ENCODE peak calls at places on chromosome 2, in five cellular contexts. Q is neuronal stem cell, B is IMR-90, U is H1, W is mesendoderm. S is an unnamed sample.

GRCh38 chr2:102423368-102423767 is 408 bp downstream of the IL18RAP start:
- DNase-seq in Q (no peak), B (no peak), U (no peak), W (no peak), S (no peak)

GRCh38 chr2:46303233-46303632 is 6.0 kb downstream of the EPAS1 start:
- DNase-seq in Q (no peak), B (no peak), U (no peak), W (no peak), S (no peak)

GRCh38 chr2:239396881-239397681 is 3.7 kb downstream of the HDAC4 start:
- DNase-seq in Q (no peak), B (no peak), U (no peak), W (peak; percentile 43), S (no peak)

GRCh38 chr2:9771481-9772017 is 71.7 kb upstream of the TAF1B start:
- DNase-seq in Q (no peak), B (peak; percentile 80), U (no peak), W (no peak), S (no peak)

GRCh38 chr2:8407332-8407731 is 274.5 kb upstream of the ID2 start:
- DNase-seq in Q (no peak), B (no peak), U (no peak), W (no peak), S (no peak)

GRCh38 chr2:49105506-49105905 is 48.8 kb downstream of the FSHR start:
- DNase-seq in Q (no peak), B (no peak), U (no peak), W (no peak), S (no peak)

GRCh38 chr2:204407209-204408070 is 137.8 kb upstream of the PARD3B start:
- DNase-seq in Q (no peak), B (peak; percentile 21), U (no peak), W (peak; percentile 58), S (no peak)

GRCh38 chr2:133025004-133025403 is 355.0 kb upstream of the LYPD1 start:
- DNase-seq in Q (no peak), B (peak; percentile 56), U (no peak), W (no peak), S (no peak)

GRCh38 chr2:223054193-223054781 is 2.3 kb downstream of the KCNE4 start:
- DNase-seq in Q (no peak), B (peak; percentile 76), U (no peak), W (no peak), S (no peak)

GRCh38 chr2:228841877-228842276 is 429.2 kb downstream of the PID1 start:
- DNase-seq in Q (no peak), B (no peak), U (no peak), W (no peak), S (no peak)

GRCh38 chr2:98761267-98761781 is 30.4 kb upstream of the MGAT4A start:
- DNase-seq in Q (no peak), B (no peak), U (no peak), W (no peak), S (no peak)

GRCh38 chr2:85132392-85132791 is 800 bp upstream of the TCF7L1 start:
- DNase-seq in Q (no peak), B (peak; percentile 39), U (no peak), W (no peak), S (no peak)

GRCh38 chr2:216583157-216583556 is 50.1 kb upstream of the IGFBP2 start:
- DNase-seq in Q (no peak), B (peak; percentile 99), U (no peak), W (no peak), S (no peak)

GRCh38 chr2:157894694-157895450 is 18.7 kb upstream of the ACVR1 start:
- DNase-seq in Q (no peak), B (peak; percentile 84), U (no peak), W (no peak), S (no peak)

GRCh38 chr2:84959045-84959493 is 11.9 kb upstream of the KCMF1 start:
- DNase-seq in Q (no peak), B (peak; percentile 90), U (no peak), W (peak; percentile 81), S (no peak)

GRCh38 chr2:236180831-236181453 is 12.8 kb upstream of the GBX2 start:
- DNase-seq in Q (peak; percentile 72), B (peak; percentile 65), U (peak; percentile 84), W (peak; percentile 84), S (peak; percentile 63)

GRCh38 chr2:1550076-1550475 is 136.8 kb downstream of the TPO start:
- DNase-seq in Q (no peak), B (no peak), U (no peak), W (no peak), S (no peak)

GRCh38 chr2:178482437-178482836 is 2.2 kb downstream of the PLEKHA3 start:
- DNase-seq in Q (no peak), B (no peak), U (no peak), W (peak; percentile 32), S (no peak)

GRCh38 chr2:199624958-199625357 is 167.2 kb upstream of the SATB2 start:
- DNase-seq in Q (no peak), B (no peak), U (no peak), W (peak; percentile 60), S (peak; percentile 58)

GRCh38 chr2:237218756-237219155 is 133.1 kb downstream of the COPS8 start:
- DNase-seq in Q (no peak), B (no peak), U (no peak), W (no peak), S (no peak)

GRCh38 chr2:3571284-3571683 is 3.8 kb upstream of the RPS7 start:
- DNase-seq in Q (no peak), B (peak; percentile 56), U (no peak), W (no peak), S (no peak)

GRCh38 chr2:182858671-182859070 is 7.8 kb downstream of the FRZB start:
- DNase-seq in Q (no peak), B (peak; percentile 26), U (no peak), W (no peak), S (no peak)

GRCh38 chr2:73112026-73112912 is 479 bp downstream of the RAB11FIP5 start:
- DNase-seq in Q (peak; percentile 44), B (peak; percentile 49), U (peak; percentile 75), W (peak; percentile 77), S (peak; percentile 57)

GRCh38 chr2:62114564-62114963 is 81.4 kb upstream of the B3GNT2 start:
- DNase-seq in Q (no peak), B (no peak), U (no peak), W (peak; percentile 45), S (peak; percentile 32)

GRCh38 chr2:62110415-62111025 is 85.4 kb upstream of the B3GNT2 start:
- DNase-seq in Q (no peak), B (peak; percentile 36), U (no peak), W (no peak), S (no peak)

GRCh38 chr2:62112192-62112591 is 83.7 kb upstream of the B3GNT2 start:
- DNase-seq in Q (no peak), B (no peak), U (no peak), W (peak; percentile 23), S (no peak)

DNA sequence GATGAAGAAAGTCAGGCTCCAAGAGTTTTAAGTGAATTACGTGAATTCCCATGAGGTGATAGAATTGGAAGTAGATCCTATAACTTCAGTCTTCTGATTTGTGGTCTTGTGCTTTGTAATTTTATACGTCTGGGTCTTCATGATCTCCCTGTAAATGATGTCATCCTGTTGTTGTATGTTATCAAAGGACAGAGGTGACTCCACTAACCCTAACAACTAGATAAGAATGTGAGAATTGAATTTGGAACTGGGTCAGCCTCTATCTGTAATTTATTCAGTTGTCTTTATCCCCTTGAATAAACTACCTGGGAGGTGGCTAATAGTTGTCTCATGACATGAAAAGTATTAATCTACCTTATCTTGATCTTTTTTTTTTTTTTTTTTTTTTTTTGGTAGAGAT is 86.4 kb upstream of the B3GNT2 start:
- DNase-seq in Q (no peak), B (no peak), U (no peak), W (peak; percentile 96), S (no peak)
- H4K8ac ChIP-seq in Q (no peak overlapping the region), B (no peak overlapping the region), U (no peak overlapping the region), W (no peak overlapping the region), S (no peak overlapping the region)

GRCh38 chr2:109322111-109322510 is 193.1 kb downstream of the SH3RF3 start:
- DNase-seq in Q (no peak), B (peak; percentile 98), U (no peak), W (no peak), S (no peak)
- H4K8ac ChIP-seq in Q (no peak overlapping the region), B (peak overlapping the region; percentile 77), U (no peak overlapping the region), W (no peak overlapping the region), S (no peak overlapping the region)

GRCh38 chr2:231642631-231643493 is 50.2 kb downstream of the TEX44 start:
- DNase-seq in Q (no peak), B (peak; percentile 94), U (no peak), W (no peak), S (peak; percentile 39)

GRCh38 chr2:231643494-231643888 is 50.8 kb downstream of the TEX44 start:
- DNase-seq in Q (no peak), B (no peak), U (no peak), W (no peak), S (no peak)

GRCh38 chr2:231644426-231644825 is 51.8 kb downstream of the TEX44 start:
- DNase-seq in Q (no peak), B (no peak), U (no peak), W (no peak), S (no peak)

GRCh38 chr2:231646471-231646870 is 53.8 kb downstream of the TEX44 start:
- DNase-seq in Q (no peak), B (no peak), U (no peak), W (peak; percentile 62), S (no peak)

DNA sequence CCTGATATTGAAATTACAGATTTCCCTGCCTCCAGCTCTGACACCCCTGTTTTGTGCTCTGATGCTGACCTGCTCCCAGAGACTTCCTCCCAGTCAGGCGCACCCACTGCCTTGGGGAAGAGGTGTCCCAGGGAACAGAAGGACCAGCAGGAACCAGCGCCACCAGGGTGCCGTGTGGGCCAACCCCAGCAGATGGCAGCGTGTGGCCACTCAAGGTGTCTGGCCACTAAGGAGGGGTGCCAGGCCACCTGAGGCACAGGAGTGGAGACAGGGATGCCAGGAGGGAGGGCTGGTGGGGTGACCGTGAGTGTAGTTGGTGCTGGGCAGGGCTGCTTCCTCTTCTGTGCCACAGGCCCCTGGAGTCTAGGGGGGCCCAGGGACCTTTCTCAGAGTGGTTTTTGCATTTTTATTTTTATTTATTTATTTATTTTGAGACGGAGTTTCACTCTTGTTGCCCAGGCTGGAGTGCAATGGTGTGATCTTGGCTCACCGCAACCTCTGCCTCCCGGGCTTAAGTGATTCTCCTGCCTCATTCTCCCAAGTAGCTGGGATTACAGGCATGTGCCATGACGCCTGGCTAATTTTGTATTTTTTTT is 56.0 kb downstream of the TEX44 start:
- DNase-seq in Q (no peak), B (peak; percentile 50), U (peak; percentile 88), W (peak; percentile 74), S (peak; percentile 86)
- H4K8ac ChIP-seq in Q (no peak overlapping the region), B (no peak overlapping the region), U (no peak overlapping the region), W (no peak overlapping the region), S (no peak overlapping the region)

DNA sequence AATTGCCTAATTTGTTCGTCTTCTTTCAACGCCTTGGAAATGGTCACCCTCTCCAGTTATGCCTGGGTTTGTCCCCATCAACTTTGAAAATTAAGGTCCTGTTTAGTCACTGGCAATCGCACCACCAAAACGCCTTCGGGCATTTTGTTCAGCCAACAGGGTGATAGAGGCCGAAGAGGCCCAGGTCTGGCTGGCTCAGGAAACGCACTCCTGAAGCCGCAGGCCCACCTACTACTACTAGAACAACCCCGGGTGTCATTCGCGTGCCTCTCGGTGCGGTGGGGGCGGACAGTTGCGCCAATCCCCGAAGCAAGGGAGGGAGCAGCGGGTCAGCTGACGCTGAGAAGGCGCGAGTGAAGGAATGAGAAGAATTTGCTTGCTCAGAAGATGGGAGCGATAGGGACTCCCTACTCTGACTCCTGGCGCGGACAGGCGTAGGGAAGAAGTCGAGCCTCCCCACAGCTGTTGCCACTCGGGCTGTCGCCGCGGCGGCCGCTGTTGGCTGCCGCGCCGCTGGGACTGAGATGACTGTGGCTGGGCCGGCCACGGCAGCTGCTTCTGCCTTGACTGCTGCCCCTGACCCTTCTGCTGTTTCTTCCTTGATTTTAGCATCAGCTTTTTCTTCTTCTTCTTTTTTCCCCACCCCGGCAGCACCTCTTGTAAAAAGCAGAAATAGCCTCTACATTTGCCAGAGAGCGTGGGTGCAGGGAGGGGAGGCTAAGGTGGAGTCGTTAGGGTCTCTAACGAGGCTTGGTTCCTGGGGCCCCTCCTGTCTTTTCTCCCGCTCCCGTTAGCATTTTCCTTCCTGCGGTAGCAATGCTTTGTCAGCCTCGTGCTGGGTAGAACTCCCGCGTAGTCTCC is 387.6 kb downstream of the FIGN start:
- DNase-seq in Q (peak; percentile 82), B (peak; percentile 87), U (peak; percentile 81), W (peak; percentile 99), S (peak; percentile 93)
- H4K8ac ChIP-seq in Q (peak overlapping the region; percentile 53), B (peak overlapping the region; percentile 82), U (no peak overlapping the region), W (no peak overlapping the region), S (no peak overlapping the region)

S was measured in H9.